ENCODE peak calls at places on chromosomes 1 and 21, in nine cellular contexts. One of them, this sample, is unnamed.

GRCh38 chr1:95497566-95497965 is 263.6 kb downstream of the RWDD3 start:
- DNase-seq in BJ: no peak
- DNase-seq in gastrocnemius medialis: no peak
- DNase-seq in brain microvascular endothelial cell: no peak
- DNase-seq in lower lobe of right lung: no peak
- DNase-seq in PC-9: no peak
- DNase-seq in HCT116: no peak
- DNase-seq in ovary: no peak
- DNase-seq in heart left ventricle: no peak
- DNase-seq in this sample: no peak

GRCh38 chr1:90335566-90335965 is 340.7 kb downstream of the ZNF326 start:
- DNase-seq in BJ: no peak
- DNase-seq in gastrocnemius medialis: no peak
- DNase-seq in brain microvascular endothelial cell: no peak
- DNase-seq in lower lobe of right lung: no peak
- DNase-seq in PC-9: no peak
- DNase-seq in HCT116: no peak
- DNase-seq in ovary: no peak
- DNase-seq in heart left ventricle: no peak
- DNase-seq in this sample: no peak

GRCh38 chr1:18340158-18340764 is 140.5 kb upstream of the KLHDC7A start:
- DNase-seq in BJ: no peak
- DNase-seq in gastrocnemius medialis: no peak
- DNase-seq in brain microvascular endothelial cell: no peak
- DNase-seq in lower lobe of right lung: no peak
- DNase-seq in PC-9: no peak
- DNase-seq in HCT116: no peak
- DNase-seq in ovary: no peak
- DNase-seq in heart left ventricle: no peak
- DNase-seq in this sample: no peak

GRCh38 chr1:223242382-223242955 is 99.4 kb upstream of the TLR5 start:
- DNase-seq in BJ: no peak
- DNase-seq in gastrocnemius medialis: no peak
- DNase-seq in brain microvascular endothelial cell: no peak
- DNase-seq in lower lobe of right lung: no peak
- DNase-seq in PC-9: no peak
- DNase-seq in HCT116: no peak
- DNase-seq in ovary: no peak
- DNase-seq in heart left ventricle: no peak
- DNase-seq in this sample: no peak

GRCh38 chr21:33993286-33994231 is 78.0 kb upstream of the ATP5PO start:
- DNase-seq in BJ: no peak
- DNase-seq in gastrocnemius medialis: no peak
- DNase-seq in brain microvascular endothelial cell: no peak
- DNase-seq in lower lobe of right lung: no peak
- DNase-seq in PC-9: no peak
- DNase-seq in HCT116: no peak
- DNase-seq in ovary: no peak
- DNase-seq in heart left ventricle: peak; percentile 31
- DNase-seq in this sample: no peak

GRCh38 chr1:26907071-26907922 is 6.5 kb downstream of the NR0B2 start:
- DNase-seq in BJ: peak; percentile 73
- DNase-seq in gastrocnemius medialis: peak; percentile 36
- DNase-seq in brain microvascular endothelial cell: peak; percentile 80
- DNase-seq in lower lobe of right lung: no peak
- DNase-seq in PC-9: peak; percentile 75
- DNase-seq in HCT116: peak; percentile 73
- DNase-seq in ovary: no peak
- DNase-seq in heart left ventricle: no peak
- DNase-seq in this sample: peak; percentile 48

GRCh38 chr1:244862354-244862698 is 2.0 kb downstream of the HNRNPU start:
- DNase-seq in BJ: no peak
- DNase-seq in gastrocnemius medialis: no peak
- DNase-seq in brain microvascular endothelial cell: no peak
- DNase-seq in lower lobe of right lung: no peak
- DNase-seq in PC-9: no peak
- DNase-seq in HCT116: no peak
- DNase-seq in ovary: no peak
- DNase-seq in heart left ventricle: no peak
- DNase-seq in this sample: no peak

GRCh38 chr21:42809577-42810440 is 69.5 kb downstream of the WDR4 start:
- DNase-seq in BJ: no peak
- DNase-seq in gastrocnemius medialis: no peak
- DNase-seq in brain microvascular endothelial cell: no peak
- DNase-seq in lower lobe of right lung: no peak
- DNase-seq in PC-9: no peak
- DNase-seq in HCT116: no peak
- DNase-seq in ovary: no peak
- DNase-seq in heart left ventricle: no peak
- DNase-seq in this sample: no peak

GRCh38 chr1:44645466-44646244 is 28.6 kb downstream of the TMEM53 start:
- DNase-seq in BJ: no peak
- DNase-seq in gastrocnemius medialis: peak; percentile 70
- DNase-seq in brain microvascular endothelial cell: no peak
- DNase-seq in lower lobe of right lung: no peak
- DNase-seq in PC-9: no peak
- DNase-seq in HCT116: no peak
- DNase-seq in ovary: peak; percentile 32
- DNase-seq in heart left ventricle: no peak
- DNase-seq in this sample: no peak

GRCh38 chr1:109617291-109617801 is 2.1 kb downstream of the GNAT2 start:
- DNase-seq in BJ: peak; percentile 80
- DNase-seq in gastrocnemius medialis: no peak
- DNase-seq in brain microvascular endothelial cell: peak; percentile 92
- DNase-seq in lower lobe of right lung: no peak
- DNase-seq in PC-9: peak; percentile 26
- DNase-seq in HCT116: peak; percentile 44
- DNase-seq in ovary: no peak
- DNase-seq in heart left ventricle: peak; percentile 11
- DNase-seq in this sample: peak; percentile 39

GRCh38 chr1:229302740-229303139 is 31.8 kb downstream of the RAB4A start:
- DNase-seq in BJ: no peak
- DNase-seq in gastrocnemius medialis: no peak
- DNase-seq in brain microvascular endothelial cell: no peak
- DNase-seq in lower lobe of right lung: no peak
- DNase-seq in PC-9: no peak
- DNase-seq in HCT116: no peak
- DNase-seq in ovary: no peak
- DNase-seq in heart left ventricle: no peak
- DNase-seq in this sample: no peak

GRCh38 chr1:119133987-119134386 is 6.5 kb downstream of the WARS2 start:
- DNase-seq in BJ: no peak
- DNase-seq in gastrocnemius medialis: no peak
- DNase-seq in brain microvascular endothelial cell: peak; percentile 40
- DNase-seq in lower lobe of right lung: no peak
- DNase-seq in PC-9: no peak
- DNase-seq in HCT116: no peak
- DNase-seq in ovary: no peak
- DNase-seq in heart left ventricle: no peak
- DNase-seq in this sample: no peak

DNA sequence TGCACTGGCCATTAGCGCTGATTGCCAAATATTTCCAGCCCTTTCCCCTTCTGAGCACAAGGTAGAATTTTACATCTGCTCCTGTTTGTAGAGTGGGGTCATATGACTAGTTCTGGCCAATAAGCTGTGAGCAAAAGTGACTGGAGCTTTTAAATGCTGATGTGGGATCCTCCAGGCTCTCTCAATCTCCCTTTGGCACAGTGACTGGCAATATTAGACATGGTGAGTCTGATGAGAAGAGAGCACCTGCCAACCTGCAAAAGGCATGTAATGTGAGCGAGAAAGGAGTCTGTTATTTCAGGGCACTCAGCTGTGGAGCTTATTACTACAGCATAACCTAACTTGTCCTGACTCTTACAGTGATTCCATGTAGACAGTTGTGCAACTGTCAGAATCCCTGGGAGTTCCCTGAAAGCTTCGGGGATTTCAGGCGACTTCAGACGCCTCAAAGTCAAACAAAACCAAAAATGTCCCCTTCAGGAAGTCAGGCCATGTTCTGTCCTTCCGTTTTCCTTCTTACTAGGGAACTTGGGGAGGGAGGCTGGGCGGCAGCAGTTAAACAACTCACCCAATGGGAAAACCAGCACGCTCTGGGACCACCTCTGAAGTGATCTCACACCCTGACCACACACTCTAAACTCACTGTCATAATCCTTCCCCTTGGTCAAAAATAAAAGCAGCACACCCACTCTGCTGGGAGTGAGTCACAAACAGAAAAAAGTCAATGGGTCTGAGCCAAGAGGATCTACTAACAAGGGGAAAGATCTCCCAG is 3.6 kb upstream of the RASSF5 start:
- DNase-seq in BJ: peak; percentile 88
- DNase-seq in gastrocnemius medialis: peak; percentile 85
- DNase-seq in brain microvascular endothelial cell: peak; percentile 97
- DNase-seq in lower lobe of right lung: peak; percentile 78
- DNase-seq in PC-9: peak; percentile 74
- DNase-seq in HCT116: peak; percentile 78
- DNase-seq in ovary: no peak
- DNase-seq in heart left ventricle: peak; percentile 61
- DNase-seq in this sample: no peak
- H3K4me3 ChIP-seq in BJ: no peak overlapping the region
- H3K4me3 ChIP-seq in gastrocnemius medialis: peak overlapping the region; percentile 11
- H3K4me3 ChIP-seq in brain microvascular endothelial cell: no peak overlapping the region
- H3K4me3 ChIP-seq in lower lobe of right lung: no peak overlapping the region
- H3K4me3 ChIP-seq in PC-9: peak overlapping the region; percentile 15
- H3K4me3 ChIP-seq in HCT116: peak overlapping the region; percentile 28
- H3K4me3 ChIP-seq in ovary: no peak overlapping the region
- H3K4me3 ChIP-seq in heart left ventricle: no peak overlapping the region
- H3K4me3 ChIP-seq in this sample: no peak overlapping the region

GRCh38 chr21:36861924-36862323 is 104.5 kb downstream of the HLCS start:
- DNase-seq in BJ: no peak
- DNase-seq in gastrocnemius medialis: no peak
- DNase-seq in brain microvascular endothelial cell: no peak
- DNase-seq in lower lobe of right lung: no peak
- DNase-seq in PC-9: no peak
- DNase-seq in HCT116: no peak
- DNase-seq in ovary: no peak
- DNase-seq in heart left ventricle: no peak
- DNase-seq in this sample: no peak

GRCh38 chr21:36860736-36861594 is 105.5 kb downstream of the HLCS start:
- DNase-seq in BJ: peak; percentile 14
- DNase-seq in gastrocnemius medialis: no peak
- DNase-seq in brain microvascular endothelial cell: peak; percentile 62
- DNase-seq in lower lobe of right lung: no peak
- DNase-seq in PC-9: peak; percentile 47
- DNase-seq in HCT116: no peak
- DNase-seq in ovary: no peak
- DNase-seq in heart left ventricle: no peak
- DNase-seq in this sample: no peak

GRCh38 chr21:36861595-36861883 is 104.9 kb downstream of the HLCS start:
- DNase-seq in BJ: no peak
- DNase-seq in gastrocnemius medialis: no peak
- DNase-seq in brain microvascular endothelial cell: no peak
- DNase-seq in lower lobe of right lung: no peak
- DNase-seq in PC-9: no peak
- DNase-seq in HCT116: no peak
- DNase-seq in ovary: no peak
- DNase-seq in heart left ventricle: no peak
- DNase-seq in this sample: no peak

GRCh38 chr21:36858320-36858957 is 108.0 kb downstream of the HLCS start:
- DNase-seq in BJ: no peak
- DNase-seq in gastrocnemius medialis: no peak
- DNase-seq in brain microvascular endothelial cell: no peak
- DNase-seq in lower lobe of right lung: no peak
- DNase-seq in PC-9: no peak
- DNase-seq in HCT116: no peak
- DNase-seq in ovary: no peak
- DNase-seq in heart left ventricle: no peak
- DNase-seq in this sample: no peak

GRCh38 chr21:36859744-36860501 is 106.5 kb downstream of the HLCS start:
- DNase-seq in BJ: no peak
- DNase-seq in gastrocnemius medialis: peak; percentile 55
- DNase-seq in brain microvascular endothelial cell: peak; percentile 49
- DNase-seq in lower lobe of right lung: peak; percentile 83
- DNase-seq in PC-9: peak; percentile 76
- DNase-seq in HCT116: no peak
- DNase-seq in ovary: peak; percentile 21
- DNase-seq in heart left ventricle: peak; percentile 84
- DNase-seq in this sample: peak; percentile 49
- TF ChIP-seq CTCF in BJ: no peak
- TF ChIP-seq CTCF in gastrocnemius medialis: no peak
- TF ChIP-seq CTCF in brain microvascular endothelial cell: no peak
- TF ChIP-seq CTCF in lower lobe of right lung: no peak
- TF ChIP-seq CTCF in PC-9: no peak
- TF ChIP-seq CTCF in HCT116: no peak
- TF ChIP-seq CTCF in ovary: no peak
- TF ChIP-seq CTCF in heart left ventricle: no peak
- TF ChIP-seq CTCF in this sample: no peak

GRCh38 chr1:7705908-7706216 is 65.2 kb upstream of the VAMP3 start:
- DNase-seq in BJ: no peak
- DNase-seq in gastrocnemius medialis: no peak
- DNase-seq in brain microvascular endothelial cell: no peak
- DNase-seq in lower lobe of right lung: no peak
- DNase-seq in PC-9: no peak
- DNase-seq in HCT116: no peak
- DNase-seq in ovary: no peak
- DNase-seq in heart left ventricle: no peak
- DNase-seq in this sample: no peak
- H3K27me3 ChIP-seq in BJ: peaks cover 25% of the 10 kb centered on the region
- H3K27me3 ChIP-seq in gastrocnemius medialis: no peaks in the 10 kb centered on the region
- H3K27me3 ChIP-seq in brain microvascular endothelial cell: peaks cover 24% of the 10 kb centered on the region
- H3K27me3 ChIP-seq in lower lobe of right lung: peaks cover 7% of the 10 kb centered on the region
- H3K27me3 ChIP-seq in PC-9: peaks cover 4% of the 10 kb centered on the region
- H3K27me3 ChIP-seq in HCT116: peaks cover 3% of the 10 kb centered on the region
- H3K27me3 ChIP-seq in ovary: no peaks in the 10 kb centered on the region
- H3K27me3 ChIP-seq in heart left ventricle: no peaks in the 10 kb centered on the region
- H3K27me3 ChIP-seq in this sample: no peaks in the 10 kb centered on the region

GRCh38 chr21:45155910-45156309 is 81.5 kb downstream of the ADARB1 start:
- DNase-seq in BJ: no peak
- DNase-seq in gastrocnemius medialis: no peak
- DNase-seq in brain microvascular endothelial cell: no peak
- DNase-seq in lower lobe of right lung: no peak
- DNase-seq in PC-9: no peak
- DNase-seq in HCT116: no peak
- DNase-seq in ovary: no peak
- DNase-seq in heart left ventricle: no peak
- DNase-seq in this sample: no peak
- H3K4me3 ChIP-seq in BJ: no peak overlapping the region
- H3K4me3 ChIP-seq in gastrocnemius medialis: no peak overlapping the region
- H3K4me3 ChIP-seq in brain microvascular endothelial cell: no peak overlapping the region
- H3K4me3 ChIP-seq in lower lobe of right lung: no peak overlapping the region
- H3K4me3 ChIP-seq in PC-9: no peak overlapping the region
- H3K4me3 ChIP-seq in HCT116: no peak overlapping the region
- H3K4me3 ChIP-seq in ovary: no peak overlapping the region
- H3K4me3 ChIP-seq in heart left ventricle: no peak overlapping the region
- H3K4me3 ChIP-seq in this sample: no peak overlapping the region

DNA sequence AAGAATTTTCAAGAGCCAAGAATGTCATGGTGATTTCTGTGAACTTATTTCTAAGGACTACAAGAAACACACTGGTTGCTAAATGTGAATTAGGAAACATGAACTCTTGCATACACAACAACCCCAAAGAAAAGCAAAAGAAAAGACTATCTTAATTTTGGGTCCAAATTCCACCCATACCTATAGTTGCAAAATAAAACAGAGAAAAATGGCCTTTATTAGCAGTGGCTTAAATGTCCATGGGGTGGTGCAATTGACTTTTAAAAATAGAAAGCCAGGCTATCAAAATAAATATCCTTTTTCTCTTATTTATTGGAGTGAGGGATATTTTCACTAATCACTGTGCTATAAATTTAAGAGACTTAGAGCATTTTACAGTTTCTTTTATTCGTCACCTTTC is 80.9 kb upstream of the DPYD start:
- DNase-seq in BJ: no peak
- DNase-seq in gastrocnemius medialis: no peak
- DNase-seq in brain microvascular endothelial cell: no peak
- DNase-seq in lower lobe of right lung: no peak
- DNase-seq in PC-9: no peak
- DNase-seq in HCT116: no peak
- DNase-seq in ovary: no peak
- DNase-seq in heart left ventricle: no peak
- DNase-seq in this sample: no peak
- TF ChIP-seq CTCF in BJ: peak; percentile 37
- TF ChIP-seq CTCF in gastrocnemius medialis: no peak
- TF ChIP-seq CTCF in brain microvascular endothelial cell: peak; percentile 31
- TF ChIP-seq CTCF in lower lobe of right lung: no peak
- TF ChIP-seq CTCF in PC-9: peak; percentile 35
- TF ChIP-seq CTCF in HCT116: peak; percentile 47
- TF ChIP-seq CTCF in ovary: no peak
- TF ChIP-seq CTCF in heart left ventricle: no peak
- TF ChIP-seq CTCF in this sample: peak; percentile 36